ENCODE peak calls at places on chromosomes 16 and 17, in ten cellular contexts. R is endodermal cell, S is A673, W is PC-3, C is OCI-LY7, E is GM23338, K is right atrium auricular region, P is ovary, X is tibial nerve, G is IMR-90. V is an unnamed sample.
A peak's percentile ranks its signal among the peaks of the same experiment; 100 is the strongest.

GRCh38 chr16:53080345-53081031 is 25.7 kb downstream of the CHD9 start:
- DNase-seq in R (no peak), S (peak; percentile 87), W (peak; percentile 69), C (no peak), E (no peak), K (peak; percentile 85), P (peak; percentile 69), X (peak; percentile 47), G (peak; percentile 89), V (no peak)

GRCh38 chr16:12899529-12900168 is 1.7 kb upstream of the SHISA9 start:
- DNase-seq in R (peak; percentile 48), S (no peak), W (peak; percentile 74), C (no peak), E (no peak), K (no peak), P (no peak), X (no peak), G (no peak), V (no peak)

GRCh38 chr17:65657251-65657828 is 95.9 kb upstream of the AXIN2 start:
- DNase-seq in R (no peak), S (no peak), W (no peak), C (no peak), E (no peak), K (no peak), P (no peak), X (no peak), G (no peak), V (no peak)

GRCh38 chr17:1928976-1929375 is 96.2 kb downstream of the RTN4RL1 start:
- DNase-seq in R (no peak), S (no peak), W (no peak), C (no peak), E (no peak), K (peak; percentile 61), P (no peak), X (no peak), G (no peak), V (no peak)

GRCh38 chr17:73227944-73228343 is 33.7 kb downstream of the CPSF4L start:
- DNase-seq in R (no peak), S (no peak), W (no peak), C (no peak), E (no peak), K (no peak), P (no peak), X (no peak), G (no peak), V (no peak)

GRCh38 chr16:53498984-53499383 is 4.0 kb downstream of the AKTIP start:
- DNase-seq in R (no peak), S (no peak), W (no peak), C (no peak), E (no peak), K (no peak), P (no peak), X (no peak), G (no peak), V (no peak)

GRCh38 chr17:2396568-2397246 is 4.2 kb downstream of the MNT start:
- DNase-seq in R (peak; percentile 99), S (peak; percentile 95), W (peak; percentile 89), C (peak; percentile 50), E (peak; percentile 96), K (peak; percentile 97), P (peak; percentile 96), X (peak; percentile 82), G (peak; percentile 98), V (peak; percentile 93)

GRCh38 chr16:66188786-66189725 is 177.4 kb upstream of the CDH5 start:
- DNase-seq in R (peak; percentile 29), S (no peak), W (no peak), C (no peak), E (no peak), K (peak; percentile 63), P (peak; percentile 51), X (peak; percentile 59), G (peak; percentile 74), V (no peak)

GRCh38 chr17:48908853-48909394 is 717 bp downstream of the UBE2Z start:
- DNase-seq in R (peak; percentile 100), S (peak; percentile 97), W (peak; percentile 91), C (peak; percentile 92), E (peak; percentile 98), K (peak; percentile 61), P (peak; percentile 87), X (peak; percentile 49), G (peak; percentile 85), V (peak; percentile 30)

GRCh38 chr17:10120113-10120485 is 78.3 kb downstream of the GAS7 start:
- DNase-seq in R (no peak), S (no peak), W (no peak), C (no peak), E (no peak), K (no peak), P (no peak), X (no peak), G (no peak), V (no peak)

GRCh38 chr16:27228036-27228435 is 24.7 kb downstream of the KDM8 start:
- DNase-seq in R (no peak), S (no peak), W (no peak), C (no peak), E (no peak), K (no peak), P (no peak), X (no peak), G (no peak), V (no peak)

GRCh38 chr16:14109782-14110727 is 38.9 kb downstream of the MRTFB start:
- DNase-seq in R (no peak), S (no peak), W (no peak), C (no peak), E (peak; percentile 18), K (no peak), P (no peak), X (no peak), G (no peak), V (no peak)

GRCh38 chr17:7836596-7837374 is 2.8 kb downstream of the KDM6B start:
- DNase-seq in R (peak; percentile 100), S (peak; percentile 97), W (peak; percentile 83), C (peak; percentile 93), E (peak; percentile 99), K (peak; percentile 95), P (peak; percentile 98), X (peak; percentile 98), G (peak; percentile 95), V (peak; percentile 74)

GRCh38 chr17:44310188-44310587 is 1.8 kb downstream of the RUNDC3A start:
- DNase-seq in R (no peak), S (no peak), W (no peak), C (no peak), E (no peak), K (no peak), P (no peak), X (no peak), G (no peak), V (no peak)
- H3K27ac ChIP-seq in R (peak overlapping the region; percentile 24), S (no peak overlapping the region), W (no peak overlapping the region), C (no peak overlapping the region), E (no peak overlapping the region), K (no peak overlapping the region), P (no peak overlapping the region), X (no peak overlapping the region), G (no peak overlapping the region), V (no peak overlapping the region)

GRCh38 chr17:60902399-60902798 is 224.7 kb downstream of the BCAS3 start:
- DNase-seq in R (no peak), S (peak; percentile 19), W (no peak), C (no peak), E (no peak), K (no peak), P (no peak), X (no peak), G (peak; percentile 48), V (no peak)

GRCh38 chr17:60901806-60902205 is 224.2 kb downstream of the BCAS3 start:
- DNase-seq in R (no peak), S (peak; percentile 26), W (peak; percentile 97), C (no peak), E (no peak), K (no peak), P (no peak), X (no peak), G (peak; percentile 81), V (no peak)

GRCh38 chr17:60899115-60899514 is 221.5 kb downstream of the BCAS3 start:
- DNase-seq in R (no peak), S (no peak), W (no peak), C (no peak), E (no peak), K (no peak), P (no peak), X (no peak), G (no peak), V (no peak)

GRCh38 chr17:60900688-60901087 is 223.0 kb downstream of the BCAS3 start:
- DNase-seq in R (no peak), S (no peak), W (no peak), C (no peak), E (no peak), K (no peak), P (no peak), X (no peak), G (no peak), V (no peak)

GRCh38 chr17:60901222-60901621 is 223.6 kb downstream of the BCAS3 start:
- DNase-seq in R (no peak), S (no peak), W (peak; percentile 17), C (no peak), E (no peak), K (no peak), P (no peak), X (no peak), G (peak; percentile 25), V (no peak)
- TF ChIP-seq CTCF in R (no peak), S (no peak), W (peak; percentile 46), C (no peak), E (no peak), K (no peak), P (no peak), X (no peak), G (peak; percentile 25), V (no peak)

GRCh38 chr17:50640701-50641338 is 6.1 kb downstream of the ABCC3 start:
- DNase-seq in R (no peak), S (no peak), W (peak; percentile 51), C (no peak), E (no peak), K (no peak), P (no peak), X (peak; percentile 22), G (no peak), V (no peak)
- H3K4me1 ChIP-seq in R (no peaks in the 10 kb centered on the region), S (peaks cover 34% of the 10 kb centered on the region), W (peaks cover 70% of the 10 kb centered on the region), C (peaks cover 9% of the 10 kb centered on the region), E (peaks cover 13% of the 10 kb centered on the region), K (peaks cover 34% of the 10 kb centered on the region), P (peaks cover 17% of the 10 kb centered on the region), X (peaks cover 19% of the 10 kb centered on the region), G (peaks cover 37% of the 10 kb centered on the region), V (peaks cover 38% of the 10 kb centered on the region)

GRCh38 chr17:41888332-41888965 is 23.2 kb upstream of the KLHL11 start:
- DNase-seq in R (no peak), S (no peak), W (no peak), C (no peak), E (no peak), K (no peak), P (no peak), X (no peak), G (no peak), V (no peak)

GRCh38 chr17:41880130-41880529 is 14.9 kb upstream of the KLHL11 start:
- DNase-seq in R (no peak), S (no peak), W (no peak), C (no peak), E (no peak), K (no peak), P (no peak), X (no peak), G (no peak), V (no peak)

GRCh38 chr17:41882756-41883155 is 17.5 kb upstream of the KLHL11 start:
- DNase-seq in R (no peak), S (no peak), W (no peak), C (no peak), E (no peak), K (no peak), P (no peak), X (no peak), G (no peak), V (no peak)

GRCh38 chr17:41891135-41892065 is 26.2 kb upstream of the KLHL11 start:
- DNase-seq in R (no peak), S (no peak), W (no peak), C (no peak), E (no peak), K (no peak), P (no peak), X (no peak), G (no peak), V (no peak)

GRCh38 chr17:41885733-41886132 is 20.5 kb upstream of the KLHL11 start:
- DNase-seq in R (no peak), S (peak; percentile 6), W (no peak), C (no peak), E (peak; percentile 13), K (no peak), P (no peak), X (no peak), G (no peak), V (no peak)
- H3K27ac ChIP-seq in R (peak overlapping the region; percentile 77), S (no peak overlapping the region), W (no peak overlapping the region), C (no peak overlapping the region), E (peak overlapping the region; percentile 9), K (no peak overlapping the region), P (no peak overlapping the region), X (no peak overlapping the region), G (no peak overlapping the region), V (no peak overlapping the region)

V was measured in thoracic aorta.